ENCODE peak calls at places on chromosome 16, in six cellular contexts. N is endothelial cell of umbilical vein, G is K562, F is A549, E is NB4, O is GM12878. R is an unnamed sample.

GRCh38 chr16:11194913-11195312 is 61.1 kb downstream of the SOCS1 start:
- DNase-seq in N (no peak), G (no peak), F (no peak), E (peak), O (no peak), R (no peak)

GRCh38 chr16:65012357-65012756 is 109.5 kb downstream of the CDH11 start:
- DNase-seq in N (peak), G (no peak), F (no peak), E (no peak), O (no peak), R (no peak)

GRCh38 chr16:81003610-81004460 is 2.9 kb downstream of the CMC2 start:
- DNase-seq in N (no peak), G (no peak), F (no peak), E (no peak), O (no peak), R (no peak)

GRCh38 chr16:9099131-9099625 is 7.7 kb downstream of the HAPSTR1 start:
- DNase-seq in N (no peak), G (no peak), F (no peak), E (peak), O (no peak), R (peak)

GRCh38 chr16:819336-819735 is 18.8 kb upstream of the GNG13 start:
- DNase-seq in N (no peak), G (no peak), F (no peak), E (no peak), O (no peak), R (no peak)

GRCh38 chr16:11201498-11202259 is 54.3 kb downstream of the SOCS1 start:
- DNase-seq in N (peak), G (peak), F (no peak), E (peak), O (no peak), R (peak)

GRCh38 chr16:76910931-76911330 is 280.1 kb upstream of the MON1B start:
- DNase-seq in N (no peak), G (no peak), F (peak), E (peak), O (no peak), R (no peak)

GRCh38 chr16:14562691-14563491 is 67.2 kb downstream of the PARN start:
- DNase-seq in N (no peak), G (no peak), F (peak), E (peak), O (no peak), R (peak)

GRCh38 chr16:1823821-1824220 is 2.8 kb downstream of the HAGH start:
- DNase-seq in N (peak), G (peak), F (peak), E (peak), O (no peak), R (peak)

GRCh38 chr16:81279375-81279774 is 35.4 kb upstream of the GAN start:
- DNase-seq in N (peak), G (no peak), F (peak), E (peak), O (no peak), R (no peak)

GRCh38 chr16:85528528-85529387 is 84.4 kb upstream of the GSE1 start:
- DNase-seq in N (no peak), G (peak), F (peak), E (peak), O (no peak), R (no peak)

GRCh38 chr16:1099224-1100083 is 3.4 kb upstream of the C1QTNF8 start:
- DNase-seq in N (no peak), G (no peak), F (no peak), E (no peak), O (no peak), R (no peak)

GRCh38 chr16:68297908-68298307 is 12.8 kb downstream of the SLC7A6OS start:
- DNase-seq in N (no peak), G (no peak), F (no peak), E (no peak), O (no peak), R (no peak)

GRCh38 chr16:47026492-47026891 is 53.0 kb upstream of the DNAJA2 start:
- DNase-seq in N (no peak), G (no peak), F (no peak), E (no peak), O (no peak), R (no peak)

GRCh38 chr16:4147236-4147635 is 31.0 kb upstream of the ADCY9 start:
- DNase-seq in N (no peak), G (no peak), F (no peak), E (no peak), O (no peak), R (no peak)

DNA sequence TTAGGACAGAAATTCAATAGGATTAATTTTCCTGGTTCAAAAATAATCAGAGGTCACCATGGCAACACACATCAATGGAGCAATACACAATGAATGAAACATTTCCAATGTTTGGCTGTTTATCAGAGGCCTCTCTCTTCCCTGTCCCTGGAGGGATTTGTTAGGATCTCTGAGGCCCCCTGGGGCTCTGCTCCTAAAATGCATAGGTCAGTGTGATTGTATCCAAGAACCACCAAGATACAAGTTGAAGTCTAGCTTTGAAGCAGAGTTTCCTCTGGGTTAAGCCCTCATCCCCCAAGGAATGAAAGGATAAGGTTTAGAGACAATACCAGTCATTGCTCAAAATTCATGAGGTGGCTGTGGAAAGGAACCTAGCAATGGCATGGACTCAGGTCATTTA is 561.2 kb upstream of the C16orf82 start:
- DNase-seq in N (no peak), G (no peak), F (no peak), E (no peak), O (no peak), R (no peak)
- TF ChIP-seq MYC in N (no peak), G (no peak), F (no peak), E (no peak), O (no peak), R (no peak)

GRCh38 chr16:30663038-30663437 is 4.8 kb downstream of the FBRS start:
- DNase-seq in N (no peak), G (no peak), F (no peak), E (no peak), O (no peak), R (no peak)

GRCh38 chr16:30663820-30664528 is 5.7 kb downstream of the FBRS start:
- DNase-seq in N (no peak), G (no peak), F (no peak), E (no peak), O (no peak), R (no peak)

GRCh38 chr16:30665830-30666190 is 7.6 kb downstream of the FBRS start:
- DNase-seq in N (peak), G (no peak), F (no peak), E (no peak), O (no peak), R (no peak)

GRCh38 chr16:30665155-30665829 is 7.1 kb downstream of the FBRS start:
- DNase-seq in N (no peak), G (no peak), F (no peak), E (no peak), O (no peak), R (no peak)

DNA sequence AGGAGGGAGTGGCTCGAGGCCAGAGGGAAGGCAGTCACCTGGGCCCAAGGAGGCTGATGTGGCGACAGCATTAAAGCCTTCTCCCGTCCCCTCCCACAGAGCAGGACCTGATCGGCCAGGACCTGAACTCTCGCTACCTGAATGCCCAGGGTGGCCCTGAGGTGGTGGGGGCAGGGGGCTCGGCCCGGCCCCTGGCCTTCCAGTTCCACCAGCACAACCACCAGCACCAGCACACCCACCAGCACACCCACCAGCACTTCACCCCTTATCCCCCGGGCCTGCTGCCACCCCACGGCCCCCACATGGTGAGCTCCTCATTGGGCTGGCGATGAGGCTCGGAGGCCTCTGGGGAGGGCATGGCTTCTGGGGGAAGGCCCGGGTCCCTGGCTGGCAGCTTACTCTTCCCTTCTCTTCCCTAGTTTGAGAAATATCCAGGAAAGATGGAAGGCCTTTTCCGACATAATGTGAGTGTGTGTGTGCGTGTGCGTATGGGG is 6.4 kb downstream of the FBRS start:
- DNase-seq in N (no peak), G (no peak), F (no peak), E (no peak), O (no peak), R (no peak)
- TF ChIP-seq MYC in N (no peak), G (no peak), F (no peak), E (no peak), O (no peak), R (no peak)

GRCh38 chr16:54203851-54204505 is 82.6 kb downstream of the IRX3 start:
- DNase-seq in N (no peak), G (no peak), F (no peak), E (no peak), O (no peak), R (peak)
- TF ChIP-seq MYC in N (no peak), G (no peak), F (no peak), E (no peak), O (no peak), R (no peak)

GRCh38 chr16:57371494-57372371 is 557 bp upstream of the CX3CL1 start:
- DNase-seq in N (no peak), G (no peak), F (no peak), E (no peak), O (no peak), R (no peak)

GRCh38 chr16:57366544-57367040 is 5.7 kb upstream of the CX3CL1 start:
- DNase-seq in N (peak), G (no peak), F (no peak), E (peak), O (no peak), R (no peak)

GRCh38 chr16:57365826-57366536 is 6.3 kb upstream of the CX3CL1 start:
- DNase-seq in N (no peak), G (no peak), F (no peak), E (no peak), O (no peak), R (no peak)

GRCh38 chr16:57364143-57364542 is 5.6 kb downstream of the CCL22 start:
- DNase-seq in N (no peak), G (no peak), F (no peak), E (no peak), O (no peak), R (no peak)

DNA sequence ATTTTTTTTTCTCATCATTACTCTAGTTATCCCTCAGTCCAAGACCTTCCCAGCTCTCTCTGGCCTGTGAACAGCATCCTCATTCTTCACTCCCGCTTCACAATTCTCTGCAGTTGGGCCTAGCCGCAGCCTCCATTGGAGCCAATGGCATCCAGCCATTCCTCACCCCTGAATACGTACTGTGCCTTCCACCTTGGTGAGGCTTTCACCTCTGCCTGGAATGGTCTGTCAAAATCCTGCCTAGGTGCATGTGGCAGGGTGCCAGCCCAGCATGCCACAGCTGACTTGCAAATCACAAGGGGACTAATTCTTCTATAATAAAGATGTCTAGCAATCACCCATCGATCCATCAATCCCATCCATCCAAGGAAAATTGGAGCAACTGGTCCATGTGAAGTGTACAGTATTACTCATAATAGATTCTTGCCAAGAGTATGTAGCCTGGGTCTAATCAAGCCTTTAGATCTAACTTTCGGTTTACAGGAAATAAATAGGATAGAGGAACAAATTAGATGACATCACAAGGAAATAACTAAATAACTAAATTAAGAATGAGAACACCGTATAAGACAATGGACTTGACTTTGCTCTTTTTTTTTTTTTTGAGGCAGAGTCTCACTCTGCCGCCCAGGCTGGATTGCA is 5.1 kb upstream of the CX3CL1 start:
- DNase-seq in N (peak), G (no peak), F (no peak), E (no peak), O (no peak), R (no peak)
- TF ChIP-seq MYC in N (no peak), G (no peak), F (no peak), E (no peak), O (no peak), R (no peak)

R was measured in HepG2.